ENCODE peak calls at places on chromosomes 3 and 15, in eight cellular contexts. T, S, H, L, D, O, F and E are unnamed samples.
A peak's percentile ranks its signal among the peaks of the same experiment; 100 is the strongest.

GRCh38 chr3:74021451-74021850 is 396.7 kb upstream of the PDZRN3 start:
- DNase-seq in T (no peak), L (no peak), S (no peak), H (no peak), D (no peak), F (no peak), O (no peak), E (no peak)

GRCh38 chr3:195897081-195897852 is 11.1 kb downstream of the TNK2 start:
- DNase-seq in O (peak; percentile 64), S (peak; percentile 61), F (no peak), D (no peak), L (peak; percentile 79), H (no peak), T (peak; percentile 74), E (no peak)

GRCh38 chr3:100402150-100402706 is 889 bp downstream of the LNP1 start:
- DNase-seq in D (no peak), S (no peak), H (no peak), L (no peak), F (no peak), T (peak; percentile 56), O (no peak), E (no peak)

GRCh38 chr3:127005864-127006500 is 23.1 kb downstream of the PLXNA1 start:
- DNase-seq in O (no peak), T (peak; percentile 48), D (no peak), S (peak; percentile 18), H (no peak), L (no peak), F (no peak), E (no peak)

GRCh38 chr3:35784162-35784561 is 144.8 kb downstream of the ARPP21 start:
- DNase-seq in L (no peak), S (no peak), O (no peak), F (no peak), H (no peak), T (no peak), D (no peak), E (no peak)

GRCh38 chr3:71784914-71785593 is at the start of gene PROK2:
- DNase-seq in H (no peak), D (peak; percentile 30), L (peak; percentile 53), F (peak; percentile 20), O (peak; percentile 79), S (no peak), T (no peak), E (peak; percentile 54)

GRCh38 chr15:41557673-41558399 is 1.2 kb upstream of the TYRO3 start:
- DNase-seq in O (peak; percentile 94), D (peak; percentile 80), L (peak; percentile 66), F (peak; percentile 84), T (peak; percentile 67), S (peak; percentile 47), H (peak; percentile 81), E (peak; percentile 68)

GRCh38 chr3:188124184-188124583 is 29.8 kb upstream of the LPP start:
- DNase-seq in L (no peak), H (no peak), T (peak; percentile 58), D (no peak), F (no peak), S (no peak), O (no peak), E (no peak)

GRCh38 chr3:184382326-184383032 is 2.6 kb downstream of the CHRD start:
- DNase-seq in L (no peak), T (no peak), S (no peak), F (no peak), D (no peak), O (no peak), H (no peak), E (no peak)

GRCh38 chr3:184383033-184383740 is 3.3 kb downstream of the CHRD start:
- DNase-seq in L (no peak), D (no peak), H (no peak), S (no peak), F (no peak), O (no peak), T (no peak), E (no peak)

GRCh38 chr3:184380627-184381260 is 890 bp downstream of the CHRD start:
- DNase-seq in S (no peak), H (no peak), O (peak; percentile 64), T (no peak), F (no peak), D (no peak), L (no peak), E (no peak)

GRCh38 chr3:184380210-184380626 is 364 bp downstream of the CHRD start:
- DNase-seq in O (peak; percentile 88), D (no peak), T (no peak), F (no peak), H (peak; percentile 65), S (no peak), L (peak; percentile 88), E (peak; percentile 66)

DNA sequence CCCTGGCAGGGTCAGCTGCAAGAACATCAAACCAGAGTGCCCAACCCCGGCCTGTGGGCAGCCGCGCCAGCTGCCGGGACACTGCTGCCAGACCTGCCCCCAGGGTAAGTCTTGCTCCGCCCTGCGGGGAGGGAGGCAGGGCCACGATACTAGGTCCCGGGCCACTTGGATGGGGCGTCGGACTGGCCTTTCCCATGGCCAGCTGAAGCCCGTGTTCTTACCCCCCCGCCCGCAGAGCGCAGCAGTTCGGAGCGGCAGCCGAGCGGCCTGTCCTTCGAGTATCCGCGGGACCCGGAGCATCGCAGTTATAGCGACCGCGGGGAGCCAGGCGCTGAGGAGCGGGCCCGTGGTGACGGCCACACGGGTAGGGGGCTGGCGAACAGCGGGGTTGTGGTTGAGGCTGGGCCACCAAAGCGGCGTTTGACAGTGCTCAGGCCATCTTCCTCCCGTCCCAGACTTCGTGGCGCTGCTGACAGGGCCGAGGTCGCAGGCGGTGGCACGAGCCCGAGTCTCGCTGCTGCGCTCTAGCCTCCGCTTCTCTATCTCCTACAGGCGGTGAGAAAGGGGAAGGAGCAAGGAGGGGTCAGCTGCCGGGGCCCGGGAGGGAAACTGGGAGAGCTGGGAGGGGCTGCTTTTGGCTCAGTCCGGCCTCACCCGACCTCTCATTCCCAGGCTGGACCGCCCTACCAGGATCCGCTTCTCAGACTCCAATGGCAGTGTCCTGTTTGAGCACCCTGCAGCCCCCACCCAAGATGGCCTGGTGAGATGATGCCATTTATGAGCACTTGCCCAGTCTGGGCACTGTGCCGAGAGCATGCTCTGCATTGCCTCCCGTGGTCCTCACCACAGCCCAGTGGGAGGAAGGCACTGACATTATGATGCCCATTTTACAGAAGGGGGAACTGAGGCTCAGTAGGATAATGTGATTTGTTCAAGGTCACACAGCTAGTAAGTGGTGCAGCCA is 1.7 kb downstream of the CHRD start:
- DNase-seq in S (no peak), L (no peak), H (no peak), F (no peak), O (peak; percentile 83), T (no peak), D (no peak), E (no peak)
- H3K27ac ChIP-seq in S (no peak overlapping the region), L (no peak overlapping the region), H (no peak overlapping the region), F (no peak overlapping the region), O (no peak overlapping the region), T (no peak overlapping the region), D (no peak overlapping the region), E (peak overlapping the region; percentile 0)

GRCh38 chr15:64152507-64153387 is 1.2 kb downstream of the SNX22 start:
- DNase-seq in L (no peak), H (no peak), O (peak; percentile 69), S (no peak), D (no peak), T (no peak), F (peak; percentile 16), E (peak; percentile 55)

GRCh38 chr15:64149424-64150235 is 1.9 kb upstream of the SNX22 start:
- DNase-seq in F (no peak), D (no peak), H (no peak), O (peak; percentile 79), S (no peak), T (no peak), L (no peak), E (no peak)

GRCh38 chr15:64153480-64154367 is 2.2 kb downstream of the SNX22 start:
- DNase-seq in L (peak; percentile 95), H (peak; percentile 88), S (peak; percentile 80), T (peak; percentile 79), F (peak; percentile 84), D (peak; percentile 78), O (peak; percentile 99), E (peak; percentile 93)

GRCh38 chr15:64150236-64150578 is 1.3 kb upstream of the SNX22 start:
- DNase-seq in T (no peak), O (peak; percentile 44), L (no peak), F (no peak), H (no peak), D (no peak), S (no peak), E (no peak)

DNA sequence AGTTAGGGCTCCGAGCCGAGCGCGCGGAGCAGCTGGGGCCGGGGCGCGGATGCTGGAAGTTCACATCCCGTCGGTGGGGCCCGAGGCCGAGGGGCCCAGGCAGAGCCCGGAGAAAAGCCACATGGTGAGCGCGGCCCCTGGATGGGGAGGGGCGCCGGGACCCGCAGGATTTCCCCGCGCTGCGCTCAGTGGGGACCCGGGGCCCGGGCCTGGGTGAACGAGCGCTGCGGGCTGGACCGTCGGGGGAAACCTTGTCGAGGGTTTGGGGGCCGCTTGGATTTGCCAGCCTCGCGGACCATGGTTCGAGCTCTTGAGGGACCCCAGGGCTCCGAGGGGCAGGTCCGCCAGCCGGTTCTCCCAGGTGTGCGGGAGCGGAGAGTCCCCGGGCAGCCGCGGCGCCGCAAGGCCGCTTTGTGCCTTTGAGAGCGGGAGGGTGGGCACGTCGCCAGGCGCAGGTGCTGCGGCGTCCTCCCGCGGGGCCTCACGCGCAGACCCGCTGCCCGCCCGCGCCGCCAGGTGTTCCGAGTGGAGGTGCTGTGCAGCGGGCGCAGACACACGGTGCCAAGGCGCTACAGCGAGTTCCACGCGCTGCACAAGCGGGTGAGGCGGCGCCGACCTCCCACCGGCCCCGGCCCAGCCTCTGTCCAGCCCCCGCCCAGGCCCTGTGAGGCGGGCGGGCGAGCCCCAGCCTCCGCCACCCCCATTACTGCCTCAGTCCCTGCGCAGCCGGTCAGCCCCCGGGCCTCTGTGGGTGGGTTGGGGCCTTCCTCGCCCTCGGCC is at the start of gene SNX22:
- DNase-seq in H (no peak), D (peak; percentile 26), T (no peak), O (no peak), F (peak; percentile 39), L (no peak), S (no peak), E (peak; percentile 66)
- H3K27ac ChIP-seq in H (peak within 1 kb of the TSS; percentile 58), D (no peak within 1 kb of the TSS), T (no peak within 1 kb of the TSS), O (no peak within 1 kb of the TSS), F (no peak within 1 kb of the TSS), L (no peak within 1 kb of the TSS), S (no peak within 1 kb of the TSS), E (no peak within 1 kb of the TSS)

DNA sequence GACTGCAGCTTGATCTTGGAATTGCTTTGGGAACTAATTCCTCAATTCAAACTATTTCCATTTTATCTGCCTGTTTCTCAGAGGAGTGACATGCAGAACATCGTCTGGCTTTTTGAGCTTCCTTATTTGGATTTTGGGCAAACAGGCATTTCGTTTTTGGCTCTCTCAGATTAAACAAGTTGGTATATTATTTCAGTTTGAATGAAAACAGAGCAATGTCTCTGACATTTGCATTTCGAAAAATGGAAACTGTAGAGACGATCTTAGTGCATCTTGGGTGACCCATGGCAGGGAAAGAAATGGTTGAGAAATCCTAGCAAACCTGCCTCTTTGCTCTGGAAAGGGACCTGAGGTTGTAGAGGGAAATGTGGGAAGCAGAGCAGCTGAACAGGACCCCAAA is 33.0 kb upstream of the SNRK start:
- DNase-seq in D (no peak), H (no peak), S (no peak), T (no peak), F (no peak), L (no peak), O (no peak), E (no peak)
- H3K27ac ChIP-seq in D (no peak overlapping the region), H (no peak overlapping the region), S (no peak overlapping the region), T (no peak overlapping the region), F (no peak overlapping the region), L (no peak overlapping the region), O (no peak overlapping the region), E (no peak overlapping the region)

DNA sequence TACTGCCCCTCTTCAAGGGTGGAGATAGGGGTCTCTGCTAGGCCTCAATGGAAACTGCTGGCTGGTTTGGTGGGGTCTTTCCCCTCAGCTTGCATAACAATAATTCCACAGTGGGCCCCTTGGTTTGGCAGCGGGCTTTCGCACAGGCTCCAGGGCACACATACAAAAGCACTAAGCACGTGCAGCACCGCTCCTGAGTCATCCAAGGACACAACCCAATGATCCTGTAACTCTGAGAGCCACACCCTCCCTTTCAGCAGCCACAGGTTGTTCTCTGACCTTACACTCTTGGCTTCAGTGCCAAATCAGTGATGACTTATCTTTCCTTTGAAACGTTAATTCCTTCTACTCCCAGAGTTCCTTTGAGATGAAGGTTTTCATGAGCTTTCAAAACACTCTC is 41.7 kb downstream of the DAPK2 start:
- DNase-seq in O (no peak), F (no peak), H (no peak), T (no peak), D (no peak), L (no peak), S (no peak), E (no peak)
- H3K27ac ChIP-seq in O (no peak overlapping the region), F (no peak overlapping the region), H (no peak overlapping the region), T (no peak overlapping the region), D (no peak overlapping the region), L (peak overlapping the region; percentile 6), S (no peak overlapping the region), E (no peak overlapping the region)